ENCODE peak calls at places on chromosome 1, in seven cellular contexts. One of them, this sample, is unnamed.

GRCh38 chr1:247357781-247358211 is 26.1 kb upstream of the ZNF496 start:
- ATAC-seq in HepG2: no peak
- ATAC-seq in IMR-90: peak
- ATAC-seq in A549: no peak
- ATAC-seq in pancreas: no peak
- ATAC-seq in upper lobe of left lung: no peak
- ATAC-seq in GM23338: no peak
- ATAC-seq in this sample: peak

GRCh38 chr1:32178380-32179192 is 889 bp upstream of the TXLNA start:
- ATAC-seq in upper lobe of left lung: no peak
- ATAC-seq in GM23338: no peak
- ATAC-seq in HepG2: peak
- ATAC-seq in pancreas: no peak
- ATAC-seq in A549: no peak
- ATAC-seq in IMR-90: no peak
- ATAC-seq in this sample: no peak

GRCh38 chr1:15757575-15758401 is 807 bp upstream of the FBLIM1 start:
- ATAC-seq in A549: peak
- ATAC-seq in HepG2: peak
- ATAC-seq in IMR-90: peak
- ATAC-seq in GM23338: peak
- ATAC-seq in pancreas: peak
- ATAC-seq in upper lobe of left lung: no peak
- ATAC-seq in this sample: no peak

GRCh38 chr1:24318988-24319863 is at the start of gene GRHL3:
- ATAC-seq in HepG2: peak
- ATAC-seq in A549: peak
- ATAC-seq in IMR-90: no peak
- ATAC-seq in pancreas: peak
- ATAC-seq in upper lobe of left lung: no peak
- ATAC-seq in GM23338: peak
- ATAC-seq in this sample: no peak

GRCh38 chr1:81799939-81800740 is 594 bp upstream of the ADGRL2 start:
- ATAC-seq in pancreas: peak
- ATAC-seq in IMR-90: peak
- ATAC-seq in HepG2: peak
- ATAC-seq in upper lobe of left lung: no peak
- ATAC-seq in GM23338: peak
- ATAC-seq in A549: peak
- ATAC-seq in this sample: peak

GRCh38 chr1:204080163-204080903 is 7.4 kb downstream of the SOX13 start:
- ATAC-seq in pancreas: peak
- ATAC-seq in GM23338: peak
- ATAC-seq in A549: peak
- ATAC-seq in HepG2: peak
- ATAC-seq in IMR-90: peak
- ATAC-seq in upper lobe of left lung: peak
- ATAC-seq in this sample: peak

GRCh38 chr1:158037876-158038359 is 44.5 kb downstream of the KIRREL1 start:
- ATAC-seq in pancreas: no peak
- ATAC-seq in upper lobe of left lung: no peak
- ATAC-seq in IMR-90: peak
- ATAC-seq in A549: peak
- ATAC-seq in HepG2: no peak
- ATAC-seq in GM23338: peak
- ATAC-seq in this sample: peak

GRCh38 chr1:61124691-61125090 is 42.3 kb downstream of the NFIA start:
- ATAC-seq in GM23338: no peak
- ATAC-seq in HepG2: no peak
- ATAC-seq in A549: no peak
- ATAC-seq in pancreas: peak
- ATAC-seq in IMR-90: no peak
- ATAC-seq in upper lobe of left lung: no peak
- ATAC-seq in this sample: peak

GRCh38 chr1:85027242-85027983 is 20.9 kb downstream of the MCOLN3 start:
- ATAC-seq in upper lobe of left lung: no peak
- ATAC-seq in GM23338: peak
- ATAC-seq in IMR-90: peak
- ATAC-seq in pancreas: no peak
- ATAC-seq in A549: peak
- ATAC-seq in HepG2: peak
- ATAC-seq in this sample: no peak

GRCh38 chr1:7552402-7552801 is 218.7 kb upstream of the VAMP3 start:
- ATAC-seq in pancreas: peak
- ATAC-seq in GM23338: no peak
- ATAC-seq in IMR-90: peak
- ATAC-seq in A549: no peak
- ATAC-seq in upper lobe of left lung: peak
- ATAC-seq in HepG2: peak
- ATAC-seq in this sample: peak

GRCh38 chr1:93426183-93426582 is 21.7 kb upstream of the FNBP1L start:
- ATAC-seq in GM23338: no peak
- ATAC-seq in IMR-90: no peak
- ATAC-seq in pancreas: no peak
- ATAC-seq in A549: no peak
- ATAC-seq in HepG2: no peak
- ATAC-seq in upper lobe of left lung: peak
- ATAC-seq in this sample: no peak

GRCh38 chr1:117146067-117146466 is 24.5 kb upstream of the TRIM45 start:
- ATAC-seq in GM23338: no peak
- ATAC-seq in IMR-90: no peak
- ATAC-seq in A549: no peak
- ATAC-seq in upper lobe of left lung: no peak
- ATAC-seq in pancreas: no peak
- ATAC-seq in HepG2: no peak
- ATAC-seq in this sample: no peak

GRCh38 chr1:117143856-117144255 is 22.3 kb upstream of the TRIM45 start:
- ATAC-seq in A549: no peak
- ATAC-seq in upper lobe of left lung: no peak
- ATAC-seq in HepG2: no peak
- ATAC-seq in pancreas: no peak
- ATAC-seq in GM23338: no peak
- ATAC-seq in IMR-90: no peak
- ATAC-seq in this sample: no peak

GRCh38 chr1:117147341-117147831 is 25.8 kb upstream of the TRIM45 start:
- ATAC-seq in IMR-90: peak
- ATAC-seq in pancreas: no peak
- ATAC-seq in HepG2: no peak
- ATAC-seq in upper lobe of left lung: no peak
- ATAC-seq in GM23338: no peak
- ATAC-seq in A549: peak
- ATAC-seq in this sample: no peak

GRCh38 chr1:117147856-117148588 is 26.5 kb upstream of the TRIM45 start:
- ATAC-seq in HepG2: no peak
- ATAC-seq in GM23338: no peak
- ATAC-seq in IMR-90: peak
- ATAC-seq in pancreas: no peak
- ATAC-seq in upper lobe of left lung: no peak
- ATAC-seq in A549: peak
- ATAC-seq in this sample: no peak

GRCh38 chr1:117146570-117147340 is 25.2 kb upstream of the TRIM45 start:
- ATAC-seq in A549: peak
- ATAC-seq in IMR-90: peak
- ATAC-seq in upper lobe of left lung: no peak
- ATAC-seq in GM23338: no peak
- ATAC-seq in HepG2: no peak
- ATAC-seq in pancreas: peak
- ATAC-seq in this sample: no peak
- H3K27ac ChIP-seq in A549: peak
- H3K27ac ChIP-seq in IMR-90: peak
- H3K27ac ChIP-seq in upper lobe of left lung: no peak
- H3K27ac ChIP-seq in GM23338: no peak
- H3K27ac ChIP-seq in HepG2: no peak
- H3K27ac ChIP-seq in pancreas: peak
- H3K27ac ChIP-seq in this sample: no peak

GRCh38 chr1:100164702-100165101 is 13.4 kb downstream of the LRRC39 start:
- ATAC-seq in IMR-90: no peak
- ATAC-seq in upper lobe of left lung: no peak
- ATAC-seq in A549: no peak
- ATAC-seq in pancreas: no peak
- ATAC-seq in HepG2: no peak
- ATAC-seq in GM23338: no peak
- ATAC-seq in this sample: no peak
- H3K27ac ChIP-seq in IMR-90: no peak
- H3K27ac ChIP-seq in upper lobe of left lung: no peak
- H3K27ac ChIP-seq in A549: no peak
- H3K27ac ChIP-seq in pancreas: no peak
- H3K27ac ChIP-seq in HepG2: no peak
- H3K27ac ChIP-seq in GM23338: no peak
- H3K27ac ChIP-seq in this sample: no peak

DNA sequence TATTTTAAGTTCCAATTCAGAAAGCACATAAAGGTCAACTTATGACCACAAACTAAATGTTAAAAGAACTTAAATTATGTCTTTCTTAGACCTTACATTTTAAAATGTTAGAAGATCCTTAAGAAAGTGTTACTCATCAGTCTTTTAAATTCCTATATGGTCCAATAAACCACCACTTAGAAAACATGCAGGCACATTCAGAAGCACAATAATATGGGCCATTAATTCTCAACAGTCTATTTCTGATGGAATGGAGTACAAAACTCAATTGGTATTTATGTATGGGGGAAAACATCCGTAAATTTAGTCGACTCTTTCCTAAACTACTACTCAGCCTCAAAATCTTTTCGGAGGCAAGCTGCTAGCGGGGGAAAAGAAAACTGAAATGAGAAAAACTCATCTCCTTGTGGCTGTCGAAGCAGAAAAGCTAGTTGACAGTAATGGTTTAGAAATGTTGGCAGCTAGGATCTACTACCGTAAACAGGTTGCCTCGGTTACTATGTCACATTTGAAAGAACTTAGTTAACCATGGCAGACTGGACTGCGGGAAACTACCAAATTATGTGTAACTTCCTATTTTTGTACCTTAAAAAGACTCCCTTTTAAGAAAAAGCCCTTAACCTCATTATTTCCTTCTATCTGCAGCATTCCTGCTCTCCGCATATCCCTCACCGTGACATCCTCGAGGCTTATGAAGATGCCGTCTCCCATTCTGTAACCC is 993 bp downstream of the TRMT1L start:
- ATAC-seq in IMR-90: no peak
- ATAC-seq in GM23338: peak
- ATAC-seq in upper lobe of left lung: no peak
- ATAC-seq in A549: peak
- ATAC-seq in HepG2: peak
- ATAC-seq in pancreas: no peak
- ATAC-seq in this sample: no peak
- H3K27ac ChIP-seq in IMR-90: peak
- H3K27ac ChIP-seq in GM23338: peak
- H3K27ac ChIP-seq in upper lobe of left lung: peak
- H3K27ac ChIP-seq in A549: peak
- H3K27ac ChIP-seq in HepG2: peak
- H3K27ac ChIP-seq in pancreas: peak
- H3K27ac ChIP-seq in this sample: peak

GRCh38 chr1:206102292-206102936 is 14.8 kb downstream of the AVPR1B start:
- ATAC-seq in GM23338: no peak
- ATAC-seq in IMR-90: no peak
- ATAC-seq in HepG2: no peak
- ATAC-seq in pancreas: no peak
- ATAC-seq in A549: no peak
- ATAC-seq in upper lobe of left lung: no peak
- ATAC-seq in this sample: no peak
- H3K27ac ChIP-seq in GM23338: no peak
- H3K27ac ChIP-seq in IMR-90: no peak
- H3K27ac ChIP-seq in HepG2: no peak
- H3K27ac ChIP-seq in pancreas: no peak
- H3K27ac ChIP-seq in A549: no peak
- H3K27ac ChIP-seq in upper lobe of left lung: no peak
- H3K27ac ChIP-seq in this sample: no peak

GRCh38 chr1:145961109-145961424 is 3.2 kb upstream of the LIX1L start:
- ATAC-seq in A549: no peak
- ATAC-seq in pancreas: no peak
- ATAC-seq in HepG2: no peak
- ATAC-seq in IMR-90: no peak
- ATAC-seq in upper lobe of left lung: no peak
- ATAC-seq in GM23338: no peak
- ATAC-seq in this sample: no peak
- H3K27ac ChIP-seq in A549: peak
- H3K27ac ChIP-seq in pancreas: no peak
- H3K27ac ChIP-seq in HepG2: no peak
- H3K27ac ChIP-seq in IMR-90: peak
- H3K27ac ChIP-seq in upper lobe of left lung: peak
- H3K27ac ChIP-seq in GM23338: no peak
- H3K27ac ChIP-seq in this sample: peak

GRCh38 chr1:180951881-180952656 is 39.4 kb downstream of the KIAA1614 start:
- ATAC-seq in upper lobe of left lung: no peak
- ATAC-seq in IMR-90: no peak
- ATAC-seq in GM23338: no peak
- ATAC-seq in HepG2: no peak
- ATAC-seq in A549: no peak
- ATAC-seq in pancreas: no peak
- ATAC-seq in this sample: no peak
- H3K27ac ChIP-seq in upper lobe of left lung: no peak
- H3K27ac ChIP-seq in IMR-90: no peak
- H3K27ac ChIP-seq in GM23338: no peak
- H3K27ac ChIP-seq in HepG2: no peak
- H3K27ac ChIP-seq in A549: no peak
- H3K27ac ChIP-seq in pancreas: no peak
- H3K27ac ChIP-seq in this sample: no peak

GRCh38 chr1:223878598-223879325 is 33.0 kb upstream of the TP53BP2 start:
- ATAC-seq in A549: no peak
- ATAC-seq in HepG2: no peak
- ATAC-seq in upper lobe of left lung: no peak
- ATAC-seq in IMR-90: no peak
- ATAC-seq in GM23338: no peak
- ATAC-seq in pancreas: no peak
- ATAC-seq in this sample: no peak
- H3K27ac ChIP-seq in A549: no peak
- H3K27ac ChIP-seq in HepG2: no peak
- H3K27ac ChIP-seq in upper lobe of left lung: no peak
- H3K27ac ChIP-seq in IMR-90: no peak
- H3K27ac ChIP-seq in GM23338: no peak
- H3K27ac ChIP-seq in pancreas: no peak
- H3K27ac ChIP-seq in this sample: no peak

This sample was measured in gastroesophageal sphincter.